ENCODE peak calls at places on chromosomes 6 and 20, in five cellular contexts. F, D, I, O and S are unnamed samples.

GRCh38 chr6:95576218-95576617 is 1.1 kb upstream of the MANEA start:
- DNase-seq in D (no peak), F (no peak), I (no peak), O (no peak), S (no peak)

GRCh38 chr20:35387334-35387733 is 24.4 kb downstream of the UQCC1 start:
- DNase-seq in F (no peak), I (no peak), D (peak), O (no peak), S (no peak)

GRCh38 chr6:148435386-148435785 is 92.7 kb downstream of the SASH1 start:
- DNase-seq in O (no peak), I (no peak), D (peak), F (no peak), S (peak)

GRCh38 chr6:7146079-7146828 is 38.5 kb downstream of the RREB1 start:
- DNase-seq in F (no peak), D (peak), I (no peak), O (peak), S (peak)

GRCh38 chr6:14354919-14355572 is 237.5 kb downstream of the CD83 start:
- DNase-seq in D (peak), I (no peak), F (no peak), O (no peak), S (peak)

GRCh38 chr6:11854418-11855165 is 76.0 kb upstream of the ADTRP start:
- DNase-seq in I (no peak), O (no peak), D (peak), F (no peak), S (peak)

GRCh38 chr6:110509617-110510231 is 33.3 kb upstream of the SLC22A16 start:
- DNase-seq in I (no peak), F (no peak), O (peak), D (peak), S (peak)

GRCh38 chr6:136677344-136677743 is 114.9 kb downstream of the MAP3K5 start:
- DNase-seq in I (no peak), O (no peak), F (no peak), D (no peak), S (no peak)

GRCh38 chr6:42259286-42259685 is 41.6 kb upstream of the MRPS10 start:
- DNase-seq in O (no peak), D (no peak), F (no peak), I (no peak), S (no peak)

GRCh38 chr6:43941174-43941573 is 171.2 kb downstream of the VEGFA start:
- DNase-seq in O (no peak), I (no peak), F (no peak), D (no peak), S (no peak)

GRCh38 chr20:17556842-17557674 is 12.8 kb upstream of the DSTN start:
- DNase-seq in I (no peak), D (peak), O (no peak), F (no peak), S (no peak)